ENCODE peak calls at places on chromosomes 2 and 18, in five cellular contexts. H is upper lobe of left lung, V is Panc1, O is breast epithelium, Z is kidney. P is an unnamed sample.
A peak's percentile ranks its signal among the peaks of the same experiment; 100 is the strongest.

GRCh38 chr18:26792661-26793060 is 72.8 kb downstream of the AQP4 start:
- DNase-seq in H (no peak), V (no peak), O (no peak), Z (no peak), P (no peak)

GRCh38 chr18:69996417-69996816 is 48.7 kb upstream of the CD226 start:
- DNase-seq in H (no peak), V (no peak), O (no peak), Z (no peak), P (no peak)

GRCh38 chr2:206392118-206392517 is 51.2 kb upstream of the ADAM23 start:
- DNase-seq in H (no peak), V (no peak), O (no peak), Z (no peak), P (no peak)

GRCh38 chr2:24511894-24512293 is 20.8 kb downstream of the NCOA1 start:
- DNase-seq in H (no peak), V (no peak), O (no peak), Z (no peak), P (no peak)

GRCh38 chr18:42517896-42518295 is 562.9 kb downstream of the PIK3C3 start:
- DNase-seq in H (no peak), V (no peak), O (no peak), Z (no peak), P (no peak)

GRCh38 chr2:222844323-222844722 is 16.5 kb upstream of the ACSL3 start:
- DNase-seq in H (no peak), V (peak; percentile 80), O (no peak), Z (no peak), P (no peak)

GRCh38 chr2:72915907-72916742 is 1.2 kb upstream of the EMX1 start:
- DNase-seq in H (peak; percentile 91), V (no peak), O (no peak), Z (peak; percentile 85), P (peak; percentile 45)

GRCh38 chr18:10297079-10297478 is 157.4 kb upstream of the APCDD1 start:
- DNase-seq in H (no peak), V (no peak), O (no peak), Z (no peak), P (no peak)

GRCh38 chr2:32272279-32272678 is 5.4 kb upstream of the YIPF4 start:
- DNase-seq in H (no peak), V (no peak), O (no peak), Z (no peak), P (no peak)

GRCh38 chr2:187497858-187498463 is 49.9 kb upstream of the CALCRL start:
- DNase-seq in H (no peak), V (no peak), O (no peak), Z (no peak), P (no peak)

GRCh38 chr2:20666364-20667150 is at the start of gene GDF7:
- DNase-seq in H (peak; percentile 88), V (no peak), O (no peak), Z (peak; percentile 96), P (peak; percentile 93)

GRCh38 chr2:209425082-209426071 is 1.5 kb downstream of the MAP2 start:
- DNase-seq in H (no peak), V (peak; percentile 20), O (no peak), Z (no peak), P (peak; percentile 38)

GRCh38 chr2:104840151-104840550 is 13.8 kb upstream of the POU3F3 start:
- DNase-seq in H (no peak), V (no peak), O (no peak), Z (no peak), P (no peak)

GRCh38 chr2:28400434-28400833 is 7.8 kb downstream of the FOSL2 start:
- DNase-seq in H (no peak), V (no peak), O (no peak), Z (no peak), P (no peak)

GRCh38 chr2:201262718-201263117 is 2.4 kb downstream of the CASP8 start:
- DNase-seq in H (no peak), V (no peak), O (no peak), Z (no peak), P (no peak)

GRCh38 chr2:224163573-224164307 is 124.7 kb upstream of the SERPINE2 start:
- DNase-seq in H (no peak), V (no peak), O (no peak), Z (no peak), P (no peak)

GRCh38 chr2:238165288-238165921 is 6.6 kb downstream of the ERFE start:
- DNase-seq in H (peak; percentile 54), V (no peak), O (no peak), Z (peak; percentile 63), P (peak; percentile 43)

GRCh38 chr2:135773319-135773718 is 31.7 kb downstream of the UBXN4 start:
- DNase-seq in H (no peak), V (no peak), O (no peak), Z (no peak), P (no peak)

GRCh38 chr2:186590538-186591441 is 934 bp downstream of the ITGAV start:
- DNase-seq in H (no peak), V (no peak), O (no peak), Z (peak; percentile 83), P (no peak)

GRCh38 chr18:74567805-74568204 is 29.9 kb upstream of the ZNF407 start:
- DNase-seq in H (no peak), V (no peak), O (no peak), Z (no peak), P (no peak)

GRCh38 chr2:236607471-236608307 is 38.1 kb downstream of the ACKR3 start:
- DNase-seq in H (no peak), V (no peak), O (no peak), Z (no peak), P (no peak)

GRCh38 chr2:222982010-222982908 is 69.7 kb upstream of the KCNE4 start:
- DNase-seq in H (no peak), V (peak; percentile 10), O (no peak), Z (peak; percentile 73), P (peak; percentile 72)

GRCh38 chr2:175251425-175252041 is 70.0 kb upstream of the ATP5MC3 start:
- DNase-seq in H (no peak), V (peak; percentile 24), O (no peak), Z (no peak), P (no peak)

GRCh38 chr2:68807821-68808266 is 63.4 kb downstream of the BMP10 start:
- DNase-seq in H (no peak), V (no peak), O (peak; percentile 76), Z (no peak), P (peak; percentile 67)

GRCh38 chr2:71456617-71457016 is 3.3 kb downstream of the DYSF start:
- DNase-seq in H (no peak), V (no peak), O (no peak), Z (no peak), P (no peak)

GRCh38 chr2:220163486-220163885 is 536.1 kb downstream of the SLC4A3 start:
- DNase-seq in H (no peak), V (no peak), O (no peak), Z (no peak), P (no peak)

GRCh38 chr2:127485051-127485693 is 41.1 kb downstream of the IWS1 start:
- DNase-seq in H (no peak), V (no peak), O (no peak), Z (no peak), P (no peak)

GRCh38 chr18:79570266-79571201 is 109.1 kb upstream of the CTDP1 start:
- DNase-seq in H (peak; percentile 56), V (no peak), O (peak; percentile 9), Z (peak; percentile 46), P (no peak)

GRCh38 chr2:120768112-120769048 is 32.7 kb downstream of the GLI2 start:
- DNase-seq in H (no peak), V (no peak), O (no peak), Z (peak; percentile 52), P (peak; percentile 32)

GRCh38 chr18:33440384-33441043 is at the start of gene CCDC178:
- DNase-seq in H (peak; percentile 87), V (no peak), O (no peak), Z (peak; percentile 81), P (peak; percentile 80)

GRCh38 chr18:21444465-21445023 is 156.0 kb downstream of the ESCO1 start:
- DNase-seq in H (no peak), V (peak; percentile 36), O (no peak), Z (no peak), P (no peak)

GRCh38 chr2:190785380-190785779 is 95.2 kb upstream of the GLS start:
- DNase-seq in H (no peak), V (no peak), O (no peak), Z (no peak), P (no peak)

GRCh38 chr2:4763009-4763408 is 929.2 kb upstream of the SOX11 start:
- DNase-seq in H (no peak), V (no peak), O (no peak), Z (no peak), P (no peak)

GRCh38 chr2:120539937-120540718 is 194.2 kb downstream of the INHBB start:
- DNase-seq in H (no peak), V (no peak), O (peak; percentile 43), Z (peak; percentile 91), P (peak; percentile 89)

DNA sequence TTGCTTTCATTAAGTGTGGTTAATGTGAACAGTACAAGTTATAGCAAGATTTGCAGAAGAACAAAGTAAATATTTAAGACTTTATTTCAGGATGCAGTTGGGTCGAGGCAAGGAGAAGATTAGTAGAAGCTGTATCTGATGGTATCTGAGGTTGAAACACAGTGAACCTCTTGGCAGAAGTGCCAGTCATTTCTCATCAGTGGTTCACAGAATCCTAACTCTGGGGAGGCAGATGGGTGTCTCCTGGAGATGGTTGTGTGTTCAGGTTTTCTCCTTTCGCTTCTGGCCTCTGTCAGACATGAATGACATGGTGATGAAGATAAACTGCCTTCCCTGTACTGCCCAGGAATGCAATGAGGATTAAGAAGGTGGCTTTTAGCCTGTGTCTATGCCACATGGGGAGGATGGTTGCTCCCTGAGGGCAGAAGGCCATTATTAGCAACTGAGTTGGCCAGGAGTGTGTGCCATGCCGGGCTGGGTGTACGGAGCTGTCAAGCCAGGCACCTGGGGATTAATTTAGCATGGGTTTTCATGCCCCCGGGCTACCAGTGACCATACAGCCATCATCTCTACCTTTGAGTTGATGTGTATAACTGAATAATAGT is 28.0 kb downstream of the MGAT5 start:
- DNase-seq in H (no peak), V (no peak), O (no peak), Z (no peak), P (no peak)
- H3K4me1 ChIP-seq in H (no peaks in the 10 kb centered on the region), V (no peaks in the 10 kb centered on the region), O (no peaks in the 10 kb centered on the region), Z (no peaks in the 10 kb centered on the region), P (peaks cover 5% of the 10 kb centered on the region)

GRCh38 chr2:11481789-11482472 is 16.0 kb upstream of the E2F6 start:
- DNase-seq in H (peak; percentile 79), V (no peak), O (no peak), Z (peak; percentile 60), P (no peak)

GRCh38 chr2:11480406-11480805 is 14.4 kb upstream of the E2F6 start:
- DNase-seq in H (no peak), V (no peak), O (no peak), Z (no peak), P (no peak)

GRCh38 chr2:11482473-11483031 is 16.6 kb upstream of the E2F6 start:
- DNase-seq in H (peak; percentile 87), V (no peak), O (no peak), Z (peak; percentile 71), P (no peak)

GRCh38 chr2:11481426-11481788 is 15.4 kb upstream of the E2F6 start:
- DNase-seq in H (no peak), V (no peak), O (no peak), Z (no peak), P (no peak)

GRCh38 chr2:11480859-11481258 is 14.9 kb upstream of the E2F6 start:
- DNase-seq in H (no peak), V (no peak), O (no peak), Z (no peak), P (no peak)
- H3K27ac ChIP-seq in H (no peak overlapping the region), V (no peak overlapping the region), O (no peak overlapping the region), Z (no peak overlapping the region), P (no peak overlapping the region)

GRCh38 chr2:96240341-96241038 is 25.3 kb downstream of the TMEM127 start:
- DNase-seq in H (peak; percentile 27), V (no peak), O (no peak), Z (peak; percentile 31), P (no peak)
- H3K4me1 ChIP-seq in H (peaks cover 15% of the 10 kb centered on the region), V (no peaks in the 10 kb centered on the region), O (no peaks in the 10 kb centered on the region), Z (no peaks in the 10 kb centered on the region), P (no peaks in the 10 kb centered on the region)

GRCh38 chr2:215409331-215410127 is 26.3 kb downstream of the FN1 start:
- DNase-seq in H (no peak), V (no peak), O (peak; percentile 39), Z (no peak), P (no peak)
- H3K27ac ChIP-seq in H (no peak overlapping the region), V (no peak overlapping the region), O (no peak overlapping the region), Z (no peak overlapping the region), P (no peak overlapping the region)

P was measured in aorta.